ENCODE peak calls at places on chromosomes 5 and 9, in four cellular contexts. D is lower lobe of right lung, Z is IMR-90, V is lower leg skin. B is an unnamed sample.
A peak's percentile ranks its signal among the peaks of the same experiment; 100 is the strongest.

GRCh38 chr9:89038354-89039091 is 47.3 kb downstream of the S1PR3 start:
- DNase-seq in D (no peak), Z (peak; percentile 97), V (peak; percentile 73), B (peak; percentile 98)

GRCh38 chr9:94681508-94681907 is 42.2 kb upstream of the FBP1 start:
- DNase-seq in D (peak; percentile 83), Z (peak; percentile 80), V (peak; percentile 72), B (peak; percentile 85)

GRCh38 chr5:73312146-73312871 is 136.3 kb downstream of the FOXD1 start:
- DNase-seq in D (no peak), Z (peak; percentile 96), V (no peak), B (peak; percentile 95)

GRCh38 chr9:110821064-110821463 is 152.5 kb downstream of the MUSK start:
- DNase-seq in D (no peak), Z (no peak), V (no peak), B (no peak)

GRCh38 chr5:27308151-27308550 is 269.8 kb upstream of the CDH9 start:
- DNase-seq in D (no peak), Z (peak; percentile 69), V (no peak), B (peak; percentile 20)

GRCh38 chr9:133740891-133741290 is 2.7 kb upstream of the SARDH start:
- DNase-seq in D (no peak), Z (no peak), V (no peak), B (no peak)

GRCh38 chr9:89794918-89795317 is 190.1 kb downstream of the GADD45G start:
- DNase-seq in D (peak; percentile 50), Z (no peak), V (no peak), B (no peak)

GRCh38 chr5:54520438-54520846 is 2.9 kb downstream of the SNX18 start:
- DNase-seq in D (no peak), Z (peak; percentile 56), V (peak; percentile 48), B (peak; percentile 63)

GRCh38 chr5:2651116-2651515 is 100.4 kb downstream of the IRX2 start:
- DNase-seq in D (no peak), Z (no peak), V (no peak), B (no peak)

GRCh38 chr5:58674711-58675110 is 91.8 kb downstream of the RAB3C start:
- DNase-seq in D (no peak), Z (no peak), V (no peak), B (no peak)

GRCh38 chr5:101783241-101784095 is 512.6 kb downstream of the SLCO4C1 start:
- DNase-seq in D (no peak), Z (no peak), V (no peak), B (no peak)

DNA sequence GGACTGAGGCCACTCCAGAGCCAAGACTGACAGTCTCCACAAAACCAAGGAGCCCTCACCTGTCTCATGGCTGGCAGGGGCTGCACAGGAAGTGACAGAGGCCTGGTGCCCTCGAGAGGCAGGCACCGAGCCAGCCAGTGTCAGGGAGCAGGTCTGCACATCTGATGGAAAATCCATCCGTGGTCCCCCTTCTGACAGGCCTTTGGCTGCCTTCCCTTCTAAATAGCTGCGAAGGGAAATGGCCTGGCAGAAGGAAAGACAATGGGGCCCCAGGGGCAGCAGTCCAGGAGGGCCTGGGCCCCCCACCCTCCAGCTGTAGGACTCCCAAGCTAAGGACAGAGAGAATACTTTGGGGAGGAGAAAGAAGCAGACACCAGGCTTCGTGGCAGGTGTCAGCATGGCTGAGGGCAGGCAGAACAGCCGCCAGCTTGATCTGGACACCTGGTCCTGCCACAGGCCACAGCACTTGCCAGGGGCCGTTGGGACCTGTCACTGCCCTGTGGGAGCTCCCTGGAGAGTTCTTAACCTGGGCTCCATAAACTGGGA is 22.2 kb downstream of the ADAMTS2 start:
- DNase-seq in D (peak; percentile 26), Z (no peak), V (no peak), B (no peak)
- TF ChIP-seq CTCF in D (no peak), Z (no peak), V (no peak), B (no peak)

DNA sequence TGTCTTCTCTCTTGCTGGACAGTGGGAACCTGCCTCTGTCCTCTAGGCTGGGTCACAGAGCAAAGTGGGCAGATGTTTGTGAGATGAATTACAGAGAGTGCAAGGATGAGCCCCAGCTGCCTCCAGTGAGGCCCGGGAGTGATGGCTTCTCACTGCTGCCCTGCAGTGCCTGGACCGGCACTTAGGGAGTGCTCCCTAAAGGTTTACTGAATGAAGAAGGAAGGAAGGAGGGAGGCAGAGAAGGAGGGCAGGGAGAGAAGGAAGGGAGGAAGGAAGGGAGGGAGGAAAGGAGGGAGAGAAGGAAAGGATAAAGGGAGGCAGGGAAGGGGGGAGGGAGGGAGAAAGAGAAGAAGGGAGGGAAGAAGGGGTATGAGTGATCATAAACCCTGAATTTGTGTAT is 42.7 kb upstream of the GRHPR start:
- DNase-seq in D (no peak), Z (no peak), V (no peak), B (no peak)
- H3K4me3 ChIP-seq in D (no peak overlapping the region), Z (no peak overlapping the region), V (no peak overlapping the region), B (no peak overlapping the region)

GRCh38 chr5:92909545-92909962 is 671.5 kb downstream of the NR2F1-AS1 start:
- DNase-seq in D (no peak), Z (peak; percentile 11), V (no peak), B (no peak)
- TF ChIP-seq CTCF in D (no peak), Z (peak; percentile 43), V (no peak), B (peak; percentile 53)

GRCh38 chr9:129884220-129885017 is 49.2 kb downstream of the USP20 start:
- DNase-seq in D (peak; percentile 96), Z (peak; percentile 71), V (peak; percentile 89), B (peak; percentile 75)
- H3K4me3 ChIP-seq in D (peak overlapping the region; percentile 55), Z (no peak overlapping the region), V (no peak overlapping the region), B (peak overlapping the region; percentile 32)

GRCh38 chr5:116272281-116272941 is 187.6 kb downstream of the COMMD10 start:
- DNase-seq in D (no peak), Z (peak; percentile 52), V (peak; percentile 13), B (peak; percentile 83)
- TF ChIP-seq CTCF in D (no peak), Z (no peak), V (no peak), B (peak; percentile 36)

GRCh38 chr5:9920696-9921095 is 290.5 kb upstream of the TAS2R1 start:
- DNase-seq in D (no peak), Z (no peak), V (no peak), B (no peak)
- H3K4me3 ChIP-seq in D (no peak overlapping the region), Z (no peak overlapping the region), V (no peak overlapping the region), B (no peak overlapping the region)

GRCh38 chr9:21395778-21396717 is 10.8 kb upstream of the IFNA2 start:
- DNase-seq in D (peak; percentile 72), Z (no peak), V (no peak), B (no peak)

GRCh38 chr9:21392270-21392669 is 7.1 kb upstream of the IFNA2 start:
- DNase-seq in D (no peak), Z (no peak), V (no peak), B (no peak)
- TF ChIP-seq CTCF in D (peak; percentile 11), Z (no peak), V (no peak), B (peak; percentile 26)

GRCh38 chr5:32714836-32715235 is 3.7 kb downstream of the NPR3 start:
- DNase-seq in D (no peak), Z (peak; percentile 72), V (no peak), B (peak; percentile 22)
- H3K4me3 ChIP-seq in D (peak overlapping the region; percentile 74), Z (no peak overlapping the region), V (no peak overlapping the region), B (no peak overlapping the region)

GRCh38 chr5:32174011-32174866 is at the start of gene GOLPH3:
- DNase-seq in D (peak; percentile 97), Z (peak; percentile 83), V (peak; percentile 92), B (peak; percentile 87)
- TF ChIP-seq CTCF in D (peak; percentile 26), Z (no peak), V (no peak), B (no peak)

GRCh38 chr5:1108865-1109174 is 3.0 kb downstream of the SLC12A7 start:
- DNase-seq in D (no peak), Z (no peak), V (no peak), B (no peak)

GRCh38 chr5:1108008-1108864 is 3.6 kb downstream of the SLC12A7 start:
- DNase-seq in D (no peak), Z (no peak), V (no peak), B (no peak)

GRCh38 chr5:1110260-1110929 is 1.5 kb downstream of the SLC12A7 start:
- DNase-seq in D (no peak), Z (no peak), V (no peak), B (no peak)

GRCh38 chr5:1110930-1111726 is 735 bp downstream of the SLC12A7 start:
- DNase-seq in D (peak; percentile 73), Z (no peak), V (no peak), B (no peak)

DNA sequence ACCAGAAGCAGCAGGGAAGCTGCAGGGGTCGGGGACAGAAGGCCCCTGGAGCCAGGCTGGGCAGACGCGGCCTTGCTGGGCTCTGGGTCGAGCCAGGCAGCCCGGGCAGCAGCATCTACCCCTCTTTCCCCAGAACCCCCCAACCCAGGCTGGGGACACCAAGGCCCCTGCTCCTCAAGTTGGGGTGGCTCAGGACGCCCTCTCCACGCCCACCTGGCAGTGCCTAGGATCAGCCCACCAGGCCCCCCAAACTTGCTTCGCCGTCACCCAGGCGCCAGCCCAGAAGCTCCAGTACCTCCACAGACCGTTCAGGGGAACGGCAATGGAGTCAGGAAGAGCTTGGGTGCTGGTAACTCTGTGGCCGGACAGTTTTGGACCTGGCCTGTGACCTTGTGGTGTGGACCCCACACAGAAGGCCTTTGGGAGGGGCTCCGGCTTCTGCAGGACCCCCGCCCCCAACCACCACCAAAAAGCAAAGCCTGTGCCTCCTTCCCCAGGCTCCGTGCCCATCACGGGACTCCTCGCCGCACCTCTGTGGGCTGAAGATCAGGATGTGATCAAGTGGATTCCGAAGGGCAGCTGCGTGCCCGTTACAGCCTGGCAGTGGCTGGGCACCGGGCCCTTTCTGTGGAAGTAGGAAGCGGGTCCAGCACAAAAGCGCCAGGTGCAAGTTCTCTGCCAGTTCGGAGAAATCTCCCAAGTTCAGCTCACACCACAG is 2.2 kb downstream of the SLC12A7 start:
- DNase-seq in D (no peak), Z (no peak), V (no peak), B (no peak)
- H3K4me3 ChIP-seq in D (peak overlapping the region; percentile 96), Z (no peak overlapping the region), V (no peak overlapping the region), B (no peak overlapping the region)

B was measured in AG10803.